ENCODE peak calls at places on chromosome 11, in seven cellular contexts. E is left ventricle myocardium inferior, T is choroid plexus epithelial cell, L is sigmoid colon, B is mucosa of descending colon, X is psoas muscle, G is heart left ventricle. Q is an unnamed sample.

GRCh38 chr11:34239465-34240149 is 118.2 kb downstream of the ABTB2 start:
- DNase-seq in E (no peak), T (no peak), L (no peak), B (no peak), X (no peak), G (no peak), Q (no peak)

GRCh38 chr11:58121101-58121500 is 4.2 kb downstream of the OR9I1 start:
- DNase-seq in E (no peak), T (no peak), L (no peak), B (no peak), X (no peak), G (no peak), Q (no peak)

GRCh38 chr11:46977038-46977818 is 40.7 kb downstream of the CSTPP1 start:
- DNase-seq in E (no peak), T (peak), L (no peak), B (no peak), X (no peak), G (no peak), Q (no peak)

GRCh38 chr11:32884770-32885384 is 7.7 kb upstream of the QSER1 start:
- DNase-seq in E (no peak), T (peak), L (no peak), B (no peak), X (no peak), G (no peak), Q (no peak)

GRCh38 chr11:62337682-62338181 is 484 bp downstream of the ASRGL1 start:
- DNase-seq in E (peak), T (no peak), L (no peak), B (peak), X (no peak), G (no peak), Q (no peak)

GRCh38 chr11:10443721-10444120 is 11.3 kb upstream of the AMPD3 start:
- DNase-seq in E (no peak), T (no peak), L (no peak), B (no peak), X (no peak), G (no peak), Q (no peak)

GRCh38 chr11:46710821-46711269 is 8.2 kb upstream of the F2 start:
- DNase-seq in E (peak), T (peak), L (peak), B (peak), X (peak), G (peak), Q (peak)

GRCh38 chr11:120625565-120625964 is 114.0 kb downstream of the GRIK4 start:
- DNase-seq in E (no peak), T (no peak), L (no peak), B (no peak), X (no peak), G (no peak), Q (no peak)

GRCh38 chr11:57155838-57156583 is 25.7 kb upstream of the LRRC55 start:
- DNase-seq in E (no peak), T (no peak), L (no peak), B (no peak), X (no peak), G (no peak), Q (no peak)

GRCh38 chr11:61362542-61362875 is 335 bp downstream of the TMEM138 start:
- DNase-seq in E (no peak), T (peak), L (no peak), B (peak), X (no peak), G (no peak), Q (no peak)

GRCh38 chr11:6401439-6401838 is 11.2 kb downstream of the SMPD1 start:
- DNase-seq in E (no peak), T (no peak), L (no peak), B (no peak), X (no peak), G (no peak), Q (no peak)

GRCh38 chr11:61080526-61080925 is 21.8 kb upstream of the CD5 start:
- DNase-seq in E (no peak), T (no peak), L (no peak), B (no peak), X (no peak), G (no peak), Q (no peak)

GRCh38 chr11:120652705-120653335 is 141.3 kb downstream of the GRIK4 start:
- DNase-seq in E (no peak), T (peak), L (no peak), B (no peak), X (no peak), G (no peak), Q (no peak)

GRCh38 chr11:70019576-70020011 is 58.5 kb upstream of the ANO1 start:
- DNase-seq in E (no peak), T (no peak), L (no peak), B (no peak), X (no peak), G (peak), Q (no peak)

GRCh38 chr11:11998091-11998781 is 10.2 kb downstream of the DKK3 start:
- DNase-seq in E (no peak), T (peak), L (no peak), B (no peak), X (no peak), G (no peak), Q (peak)

GRCh38 chr11:95968585-95968984 is 44.7 kb upstream of the MTMR2 start:
- DNase-seq in E (no peak), T (peak), L (no peak), B (no peak), X (no peak), G (no peak), Q (no peak)

GRCh38 chr11:83574516-83574915 is 288.3 kb upstream of the CCDC90B start:
- DNase-seq in E (no peak), T (peak), L (no peak), B (no peak), X (no peak), G (no peak), Q (no peak)

GRCh38 chr11:82738116-82738515 is 4.5 kb upstream of the FAM181B start:
- DNase-seq in E (no peak), T (no peak), L (no peak), B (no peak), X (no peak), G (no peak), Q (no peak)

GRCh38 chr11:72069787-72070251 is 10.5 kb downstream of the NUMA1 start:
- DNase-seq in E (peak), T (peak), L (peak), B (peak), X (peak), G (peak), Q (peak)

GRCh38 chr11:93849751-93850584 is 450 bp downstream of the VSTM5 start:
- DNase-seq in E (peak), T (peak), L (no peak), B (peak), X (peak), G (no peak), Q (no peak)

GRCh38 chr11:88596786-88597185 is 259.2 kb upstream of the CTSC start:
- DNase-seq in E (no peak), T (no peak), L (no peak), B (no peak), X (no peak), G (no peak), Q (no peak)

GRCh38 chr11:119990306-119991021 is 147.4 kb downstream of the TRIM29 start:
- DNase-seq in E (peak), T (no peak), L (no peak), B (peak), X (peak), G (peak), Q (no peak)

GRCh38 chr11:104798794-104799193 is 99.5 kb downstream of the CASP12 start:
- DNase-seq in E (no peak), T (no peak), L (no peak), B (no peak), X (no peak), G (no peak), Q (no peak)

GRCh38 chr11:34439521-34440258 is 956 bp downstream of the CAT start:
- DNase-seq in E (no peak), T (no peak), L (no peak), B (peak), X (no peak), G (no peak), Q (no peak)

GRCh38 chr11:64894070-64894811 is 15.8 kb upstream of the EHD1 start:
- DNase-seq in E (peak), T (peak), L (peak), B (peak), X (peak), G (peak), Q (no peak)

GRCh38 chr11:73340164-73340563 is 32.1 kb downstream of the ARHGEF17 start:
- DNase-seq in E (no peak), T (no peak), L (no peak), B (no peak), X (no peak), G (no peak), Q (no peak)

GRCh38 chr11:105840391-105840790 is 181.6 kb downstream of the MSANTD4 start:
- DNase-seq in E (no peak), T (peak), L (no peak), B (no peak), X (no peak), G (no peak), Q (peak)

GRCh38 chr11:3614742-3615171 is 27.0 kb downstream of the ART5 start:
- DNase-seq in E (no peak), T (no peak), L (no peak), B (peak), X (peak), G (no peak), Q (no peak)

GRCh38 chr11:59545179-59546020 is 34.1 kb downstream of the OR4D9 start:
- DNase-seq in E (no peak), T (peak), L (no peak), B (no peak), X (no peak), G (no peak), Q (no peak)

GRCh38 chr11:16604784-16605439 is 133.5 kb upstream of the C11orf58 start:
- DNase-seq in E (peak), T (no peak), L (peak), B (peak), X (peak), G (peak), Q (no peak)

GRCh38 chr11:101552893-101553292 is 30.9 kb downstream of the TRPC6 start:
- DNase-seq in E (no peak), T (no peak), L (no peak), B (no peak), X (no peak), G (no peak), Q (no peak)

DNA sequence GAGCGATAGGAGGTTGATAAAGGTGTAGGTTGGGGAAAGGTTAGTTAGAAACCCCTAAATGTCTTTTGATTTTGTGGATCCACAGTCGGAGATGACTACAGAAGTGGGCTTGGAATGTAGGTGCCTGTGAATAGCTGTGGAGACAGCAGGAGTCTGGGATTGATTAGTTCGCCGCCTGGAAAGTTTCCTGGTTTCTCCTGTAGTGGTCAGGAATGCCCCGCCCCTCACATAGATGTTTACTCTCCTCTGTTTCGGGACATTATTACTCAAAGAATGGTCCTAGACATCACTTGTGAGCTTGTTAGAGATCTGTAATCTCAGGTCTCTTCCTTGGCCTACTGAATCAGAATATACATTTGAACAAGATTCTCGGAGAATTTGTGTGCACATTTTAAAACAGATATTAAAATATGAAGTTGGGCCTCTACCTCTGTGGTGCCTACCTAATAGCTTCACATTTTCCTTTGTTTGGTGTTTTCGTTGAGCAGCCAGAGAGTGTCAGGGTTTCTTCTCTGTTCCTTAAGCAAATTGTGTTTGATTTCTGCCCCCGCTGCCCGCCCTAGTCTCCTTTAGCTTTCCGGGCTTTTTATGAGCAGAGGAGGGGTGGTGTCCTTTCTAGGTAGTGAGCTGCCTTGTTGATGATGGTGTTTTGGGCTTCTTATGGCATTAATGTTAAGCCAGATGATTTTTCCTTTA is 89.4 kb downstream of the PPP6R3 start:
- DNase-seq in E (no peak), T (no peak), L (no peak), B (no peak), X (no peak), G (no peak), Q (peak)
- H3K4me3 ChIP-seq in E (no peak), T (no peak), L (no peak), B (no peak), X (no peak), G (no peak), Q (no peak)

DNA sequence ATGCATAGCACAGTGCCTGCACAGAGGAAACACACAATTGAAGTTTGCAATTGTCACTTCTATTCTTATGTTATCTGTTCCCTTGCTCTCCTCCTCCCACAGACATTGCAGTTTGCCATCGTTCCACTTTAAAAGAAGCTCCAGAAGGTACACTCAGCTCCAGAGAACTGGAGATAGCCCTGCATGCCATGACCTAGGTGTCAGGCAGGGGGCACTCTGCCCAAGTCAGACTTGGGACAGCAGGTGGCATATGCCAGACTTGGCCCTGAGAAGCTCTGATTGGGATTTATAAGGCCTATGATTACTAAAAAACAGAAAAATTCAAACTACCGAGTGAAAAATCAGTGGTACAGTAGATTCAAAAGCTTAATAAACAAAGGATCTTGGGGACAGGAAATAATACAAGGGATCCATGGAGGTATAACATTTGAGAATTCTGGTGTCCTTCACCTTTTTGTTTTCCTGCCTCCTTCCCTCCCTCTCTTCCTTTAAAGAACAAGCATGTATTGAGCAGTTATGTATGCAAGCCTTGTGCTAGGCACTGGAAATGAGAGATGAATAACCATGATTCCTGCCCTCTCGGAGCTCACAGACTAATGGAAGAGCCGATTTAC is 40.0 kb downstream of the TENM4 start:
- DNase-seq in E (peak), T (peak), L (no peak), B (peak), X (peak), G (no peak), Q (no peak)
- TF ChIP-seq CTCF in E (peak), T (peak), L (no peak), B (peak), X (peak), G (peak), Q (peak)

DNA sequence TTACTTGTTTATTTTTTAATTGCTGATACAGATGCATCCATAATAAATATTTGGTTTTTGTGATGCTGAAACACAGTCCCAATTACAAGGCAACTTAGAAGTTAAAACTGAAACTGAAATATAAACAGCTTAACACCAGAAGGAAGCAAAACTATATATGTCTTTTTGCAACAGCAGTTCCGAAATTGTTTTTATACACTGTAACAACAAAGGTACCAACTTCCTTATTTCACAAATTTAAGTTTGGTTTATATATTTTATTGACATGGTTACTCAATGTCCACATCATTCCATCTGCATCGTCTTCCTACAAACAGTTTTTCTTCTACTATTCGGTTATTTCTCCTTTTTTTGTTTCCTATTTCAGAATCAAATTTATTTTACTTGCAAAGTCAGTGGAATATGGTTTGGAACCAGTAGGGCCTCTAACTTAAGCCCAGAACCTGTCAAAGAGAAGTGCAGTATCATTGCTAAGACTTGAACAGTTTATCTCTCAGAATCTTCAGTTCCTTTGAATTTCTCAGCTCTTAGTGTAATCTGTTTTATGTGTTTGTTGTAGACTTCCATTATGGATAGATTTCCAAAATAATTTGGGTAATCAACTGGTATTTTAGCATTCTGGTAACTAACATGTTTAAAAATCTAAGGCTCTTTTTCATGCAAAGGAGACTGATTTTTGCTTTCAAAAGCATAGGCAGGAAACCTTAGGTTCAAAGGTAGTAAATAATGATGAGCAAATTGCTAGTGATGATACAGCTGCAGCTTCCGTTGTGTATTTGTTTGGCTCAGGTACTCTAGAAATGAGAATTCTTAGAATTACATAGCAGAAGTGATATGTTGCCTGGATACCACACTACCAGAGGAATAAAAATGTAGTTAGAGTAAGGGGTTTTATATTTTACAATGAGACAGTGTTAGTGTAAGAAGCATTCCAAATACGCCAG is 8.2 kb upstream of the HSPA8 start:
- DNase-seq in E (no peak), T (no peak), L (no peak), B (no peak), X (no peak), G (no peak), Q (no peak)
- H3K4me3 ChIP-seq in E (peak), T (no peak), L (no peak), B (no peak), X (peak), G (peak), Q (no peak)

DNA sequence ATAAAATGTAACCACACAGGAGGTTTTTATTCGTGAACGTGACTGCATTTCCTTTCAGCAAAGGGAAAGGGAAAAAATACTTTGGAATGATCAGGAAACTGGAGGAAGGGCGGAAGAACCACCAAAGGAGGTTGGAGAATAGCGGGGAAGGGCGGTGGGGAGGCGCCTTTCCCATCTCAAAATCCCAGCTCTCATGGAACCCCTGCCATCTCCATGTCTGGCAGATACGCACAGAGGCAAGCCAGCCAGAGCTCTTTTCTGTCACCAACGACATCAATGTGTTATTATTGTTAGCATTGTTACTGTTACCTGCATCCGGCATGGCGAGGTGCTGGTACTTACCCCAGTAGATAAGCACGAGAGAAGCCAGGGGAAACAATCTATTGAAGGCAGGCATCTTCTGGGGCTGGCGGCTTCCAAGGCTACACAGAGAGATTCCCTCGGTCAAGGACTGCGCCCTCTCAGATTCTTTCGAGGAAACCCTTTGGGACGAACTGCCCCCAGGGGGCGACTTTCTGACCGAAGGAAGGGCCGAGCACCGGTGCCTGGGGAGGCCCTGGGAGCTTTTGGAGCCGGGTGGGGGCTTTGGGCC is 923 bp downstream of the SCN3B start:
- DNase-seq in E (no peak), T (no peak), L (no peak), B (no peak), X (no peak), G (no peak), Q (no peak)
- TF ChIP-seq CTCF in E (no peak), T (no peak), L (no peak), B (no peak), X (no peak), G (no peak), Q (no peak)

DNA sequence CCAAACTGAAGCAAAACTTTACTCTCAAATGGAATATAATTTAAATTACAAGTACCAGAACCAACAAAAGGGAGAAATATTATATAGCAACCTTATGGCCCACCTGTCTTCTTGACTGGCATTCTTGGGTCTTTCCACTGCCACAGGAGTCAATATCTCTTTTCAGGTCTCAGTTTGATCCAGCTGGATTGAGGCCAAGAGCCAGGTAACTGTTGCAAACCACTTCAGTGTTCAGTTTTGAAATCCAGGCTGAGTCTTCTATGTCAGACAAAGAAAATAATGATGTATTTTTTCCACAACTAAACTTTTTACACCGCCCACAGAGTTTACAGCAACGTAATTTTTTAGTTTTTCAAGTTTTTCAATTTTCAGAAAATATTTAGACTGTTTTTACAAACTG is 648 bp downstream of the DLG2 start:
- DNase-seq in E (no peak), T (no peak), L (peak), B (peak), X (no peak), G (no peak), Q (no peak)
- H3K4me3 ChIP-seq in E (peak), T (no peak), L (peak), B (no peak), X (peak), G (peak), Q (peak)

DNA sequence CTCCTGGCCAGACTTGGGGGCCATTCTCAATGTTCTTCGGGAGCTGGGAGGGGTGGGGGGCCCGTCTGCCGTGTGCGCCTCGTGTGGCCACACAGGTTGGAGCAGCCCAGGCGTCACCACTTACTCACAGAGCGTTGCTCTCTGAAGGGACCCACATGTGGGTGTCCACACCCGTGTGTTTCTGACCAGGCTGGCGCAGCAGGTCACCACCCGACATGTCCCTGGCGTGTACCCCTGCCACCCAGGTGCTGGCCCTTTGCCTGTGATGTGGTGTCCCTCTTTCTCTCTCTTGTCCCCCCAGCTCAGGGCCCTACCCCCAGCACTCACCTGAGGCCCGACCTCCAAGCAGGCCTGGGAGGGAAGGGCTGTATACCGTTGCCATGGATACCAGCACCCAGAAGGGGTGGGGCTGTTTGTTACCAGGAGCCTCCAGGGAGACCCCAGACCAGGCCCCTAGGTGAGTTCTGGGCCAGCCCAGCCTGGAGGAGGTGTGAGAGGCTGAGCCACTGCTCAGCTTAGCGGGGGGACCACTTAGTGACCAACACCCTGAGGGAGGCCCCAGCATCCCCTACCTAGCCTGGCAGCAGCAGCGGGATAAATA is 1.4 kb downstream of the LMNTD2 start:
- DNase-seq in E (no peak), T (no peak), L (no peak), B (no peak), X (no peak), G (no peak), Q (no peak)
- TF ChIP-seq CTCF in E (no peak), T (no peak), L (no peak), B (no peak), X (no peak), G (no peak), Q (no peak)

Q was measured in astrocyte of the cerebellum.